ENCODE peak calls at places on chromosome 14, in seven cellular contexts. J is upper lobe of right lung, C is cardiac muscle cell, M is Peyer's patch, N is endodermal cell, S is Caco-2, P is fibroblast of lung. Z is an unnamed sample. For H3K4me1, the result is how much of the 10 kb centered on the place peaks cover.

GRCh38 chr14:65622703-65623102 is 210.2 kb downstream of the FUT8 start:
- DNase-seq in C (no peak), J (no peak), N (no peak), M (no peak), P (no peak), S (no peak), Z (no peak)

GRCh38 chr14:101501341-101501740 is 60.0 kb upstream of the DIO3 start:
- DNase-seq in P (no peak), N (no peak), J (peak), S (peak), M (no peak), C (no peak), Z (peak)

GRCh38 chr14:64821651-64822050 is 58.1 kb downstream of the SPTB start:
- DNase-seq in N (peak), S (no peak), C (no peak), M (no peak), P (no peak), J (no peak), Z (no peak)

GRCh38 chr14:85415015-85415712 is 114.8 kb upstream of the FLRT2 start:
- DNase-seq in J (no peak), M (no peak), S (peak), N (peak), C (peak), P (peak), Z (peak)

GRCh38 chr14:58193542-58193941 is 6.4 kb upstream of the ACTR10 start:
- DNase-seq in P (no peak), N (no peak), M (no peak), S (no peak), C (no peak), J (no peak), Z (no peak)

GRCh38 chr14:99476864-99477263 is 3.8 kb downstream of the SETD3 start:
- DNase-seq in P (no peak), J (no peak), C (peak), S (no peak), M (no peak), N (no peak), Z (no peak)

GRCh38 chr14:79278798-79279644 is 932.3 kb downstream of the DIO2 start:
- DNase-seq in P (peak), N (peak), M (peak), C (peak), J (peak), S (peak), Z (peak)

GRCh38 chr14:88937706-88938105 is 113.3 kb downstream of the TTC8 start:
- DNase-seq in C (peak), M (no peak), S (no peak), J (no peak), P (no peak), N (no peak), Z (no peak)

GRCh38 chr14:39232554-39233415 is 930 bp upstream of the MIA2 start:
- DNase-seq in P (peak), N (no peak), C (peak), S (peak), M (no peak), J (peak), Z (no peak)

GRCh38 chr14:71698027-71698426 is 234.2 kb upstream of the RGS6 start:
- DNase-seq in S (no peak), C (no peak), J (no peak), M (no peak), N (no peak), P (no peak), Z (no peak)

GRCh38 chr14:23130875-23131274 is 11.8 kb upstream of the CEBPE start:
- DNase-seq in M (no peak), S (no peak), J (no peak), C (peak), P (no peak), N (no peak), Z (no peak)

GRCh38 chr14:72479471-72479931 is 414.4 kb downstream of the DPF3 start:
- DNase-seq in C (no peak), P (no peak), N (peak), S (no peak), M (no peak), J (no peak), Z (no peak)

GRCh38 chr14:60647837-60648168 is 1.5 kb downstream of the SIX1 start:
- DNase-seq in M (no peak), S (no peak), J (no peak), C (no peak), N (peak), P (no peak), Z (no peak)

GRCh38 chr14:77116194-77116817 is 18.2 kb downstream of the CIPC start:
- DNase-seq in J (no peak), S (no peak), P (no peak), M (no peak), C (no peak), N (no peak), Z (no peak)

GRCh38 chr14:95210699-95211098 is 53.4 kb upstream of the DICER1 start:
- DNase-seq in C (no peak), N (no peak), M (no peak), J (no peak), P (no peak), S (no peak), Z (peak)

GRCh38 chr14:54396183-54396492 is 669 bp upstream of the CDKN3 start:
- DNase-seq in N (no peak), M (no peak), J (no peak), C (no peak), P (no peak), S (no peak), Z (no peak)

GRCh38 chr14:54395716-54396115 is 1.1 kb upstream of the CDKN3 start:
- DNase-seq in S (no peak), J (no peak), M (no peak), C (no peak), N (no peak), P (no peak), Z (no peak)

GRCh38 chr14:54394596-54394995 is 2.2 kb upstream of the CDKN3 start:
- DNase-seq in M (no peak), C (no peak), J (no peak), S (no peak), N (no peak), P (no peak), Z (no peak)

GRCh38 chr14:54396493-54397335 is at the start of gene CDKN3:
- DNase-seq in P (peak), N (peak), J (peak), C (peak), S (peak), M (peak), Z (peak)

GRCh38 chr14:54395284-54395683 is 1.5 kb upstream of the CDKN3 start:
- DNase-seq in C (no peak), J (no peak), S (no peak), M (no peak), P (no peak), N (no peak), Z (no peak)
- TF ChIP-seq CTCF in C (no peak), J (no peak), S (no peak), M (no peak), P (no peak), N (no peak), Z (no peak)

GRCh38 chr14:63478024-63478423 is 65.2 kb downstream of the PPP2R5E start:
- DNase-seq in P (no peak), J (no peak), M (no peak), S (no peak), N (no peak), C (no peak), Z (no peak)

GRCh38 chr14:63475761-63476160 is 67.4 kb downstream of the PPP2R5E start:
- DNase-seq in C (no peak), N (no peak), J (no peak), M (no peak), P (no peak), S (no peak), Z (no peak)

GRCh38 chr14:63473194-63473788 is 69.9 kb downstream of the PPP2R5E start:
- DNase-seq in P (peak), M (no peak), S (no peak), J (no peak), N (no peak), C (no peak), Z (no peak)

GRCh38 chr14:63478437-63478852 is 64.7 kb downstream of the PPP2R5E start:
- DNase-seq in J (no peak), M (no peak), N (no peak), S (no peak), C (no peak), P (no peak), Z (no peak)

GRCh38 chr14:63474844-63475243 is 68.3 kb downstream of the PPP2R5E start:
- DNase-seq in N (no peak), P (no peak), J (no peak), M (no peak), S (no peak), C (no peak), Z (no peak)
- H3K4me1 ChIP-seq in N (under half), P (under half), J (half or more), M (under half), S (under half), C (under half), Z (half or more)

GRCh38 chr14:50002926-50003212 is 110.0 kb downstream of the ARF6 start:
- DNase-seq in C (no peak), M (no peak), N (no peak), S (no peak), P (no peak), J (no peak), Z (no peak)
- H3K4me3 ChIP-seq in C (peak), M (peak), N (peak), S (peak), P (peak), J (peak), Z (peak)

GRCh38 chr14:53663709-53664108 is 292.9 kb downstream of the BMP4 start:
- DNase-seq in M (no peak), N (peak), S (peak), C (peak), J (no peak), P (peak), Z (peak)
- TF ChIP-seq CTCF in M (peak), N (peak), S (peak), C (peak), J (peak), P (peak), Z (no peak)

GRCh38 chr14:21309238-21309636 is 29.4 kb downstream of the RPGRIP1 start:
- DNase-seq in M (no peak), N (no peak), P (no peak), J (no peak), C (no peak), S (no peak), Z (no peak)
- H3K4me1 ChIP-seq in M (under half), N (under half), P (under half), J (under half), C (under half), S (under half), Z (under half)

Z was measured in sigmoid colon.